ENCODE peak calls at places on chromosomes 11 and 22, in eight cellular contexts. T is fibroblast of mammary gland, J is astrocyte of the spinal cord, G is fibroblast of lung, K is mammary epithelial cell, Z is foreskin fibroblast, H is ovary, P is A549. L is an unnamed sample.

GRCh38 chr11:128890543-128891409 is at the start of gene KCNJ5:
- DNase-seq in T (no peak), J (no peak), G (no peak), K (peak), Z (peak), H (peak), P (peak), L (peak)

GRCh38 chr11:92384316-92384715 is 159.7 kb downstream of the FAT3 start:
- DNase-seq in T (peak), J (peak), G (peak), K (peak), Z (peak), H (no peak), P (no peak), L (peak)

GRCh38 chr11:66347425-66348276 is at the start of gene B4GAT1:
- DNase-seq in T (peak), J (peak), G (peak), K (peak), Z (peak), H (peak), P (peak), L (peak)

GRCh38 chr11:73194593-73194992 is 23.5 kb upstream of the P2RY2 start:
- DNase-seq in T (no peak), J (no peak), G (no peak), K (peak), Z (no peak), H (no peak), P (no peak), L (no peak)

GRCh38 chr22:49161002-49161850 is 666.4 kb downstream of the BRD1 start:
- DNase-seq in T (no peak), J (no peak), G (no peak), K (no peak), Z (no peak), H (no peak), P (no peak), L (no peak)

GRCh38 chr11:114296190-114296978 is at the start of gene NNMT:
- DNase-seq in T (peak), J (peak), G (peak), K (peak), Z (peak), H (peak), P (no peak), L (peak)

GRCh38 chr22:27462190-27462589 is 339.4 kb downstream of the MN1 start:
- DNase-seq in T (no peak), J (peak), G (no peak), K (no peak), Z (peak), H (no peak), P (no peak), L (peak)

GRCh38 chr11:93936416-93936815 is 84.7 kb upstream of the HEPHL1 start:
- DNase-seq in T (no peak), J (no peak), G (no peak), K (no peak), Z (peak), H (no peak), P (no peak), L (no peak)

GRCh38 chr11:65444314-65445051 is 21.9 kb downstream of the NEAT1 start:
- DNase-seq in T (peak), J (peak), G (no peak), K (peak), Z (peak), H (no peak), P (no peak), L (no peak)

GRCh38 chr11:88326112-88326511 is 11.4 kb downstream of the CTSC start:
- DNase-seq in T (no peak), J (no peak), G (no peak), K (no peak), Z (no peak), H (no peak), P (no peak), L (no peak)

GRCh38 chr11:102447193-102447592 is 5.4 kb downstream of the TMEM123 start:
- DNase-seq in T (no peak), J (no peak), G (no peak), K (no peak), Z (no peak), H (no peak), P (no peak), L (no peak)

GRCh38 chr11:130088217-130088616 is 18.5 kb downstream of the APLP2 start:
- DNase-seq in T (no peak), J (no peak), G (no peak), K (no peak), Z (no peak), H (no peak), P (no peak), L (no peak)

GRCh38 chr11:111846640-111847039 is 24.7 kb downstream of the ALG9 start:
- DNase-seq in T (peak), J (peak), G (peak), K (no peak), Z (peak), H (no peak), P (no peak), L (peak)

GRCh38 chr11:122226810-122227379 is 110.9 kb upstream of the BLID start:
- DNase-seq in T (peak), J (peak), G (peak), K (no peak), Z (peak), H (no peak), P (no peak), L (no peak)

GRCh38 chr22:48171294-48171693 is 1408.8 kb downstream of the TBC1D22A start:
- DNase-seq in T (no peak), J (no peak), G (no peak), K (no peak), Z (no peak), H (no peak), P (no peak), L (no peak)

DNA sequence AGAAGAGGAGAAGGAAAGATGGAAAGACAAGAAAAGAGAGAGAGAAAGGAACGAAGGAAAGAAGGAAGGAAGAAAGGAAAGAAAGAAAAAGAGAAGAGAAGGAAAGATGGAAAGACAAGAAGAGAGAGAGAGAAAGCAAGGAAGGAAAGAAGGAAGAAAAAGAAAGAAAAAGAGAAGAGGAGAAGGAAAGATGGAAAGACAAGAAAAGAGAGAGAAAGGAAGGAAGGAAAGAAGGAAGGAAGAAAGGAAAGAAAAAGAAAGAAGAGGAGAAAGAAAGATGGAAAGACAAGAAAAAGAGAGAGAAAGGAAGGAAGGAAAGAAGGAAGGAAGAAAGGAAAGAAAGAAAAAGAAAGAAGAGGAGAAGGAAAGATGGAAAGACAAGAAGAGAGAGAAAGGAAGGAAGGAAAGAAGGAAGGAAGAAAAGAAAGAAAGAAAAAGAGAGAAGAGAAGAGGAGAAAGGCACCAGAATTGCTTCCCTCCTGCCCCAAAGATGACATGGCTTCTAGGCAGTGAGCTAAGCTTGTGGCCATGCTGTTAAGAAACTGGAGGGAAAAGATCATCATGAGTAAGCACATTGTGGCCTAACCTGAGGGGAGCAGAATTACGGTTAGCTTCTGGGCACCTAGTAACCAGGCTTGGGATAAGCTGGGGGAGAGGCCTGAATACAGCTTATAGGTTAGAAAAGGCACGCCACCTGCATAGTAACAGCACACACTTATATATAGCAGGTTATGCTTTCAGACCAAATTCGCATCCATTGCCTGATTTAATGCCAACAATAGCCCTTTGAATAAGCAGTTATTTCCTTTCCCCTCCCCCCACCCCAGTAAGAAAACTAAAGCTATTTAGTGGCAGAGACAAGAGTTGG is 2.3 kb upstream of the ST3GAL4 start:
- DNase-seq in T (peak), J (peak), G (peak), K (peak), Z (peak), H (no peak), P (no peak), L (peak)
- TF ChIP-seq CTCF in T (no peak), J (no peak), G (no peak), K (no peak), Z (no peak), H (no peak), P (no peak), L (no peak)

GRCh38 chr11:67429722-67430121 is 1.4 kb downstream of the RPS6KB2 start:
- DNase-seq in T (no peak), J (no peak), G (no peak), K (no peak), Z (no peak), H (peak), P (no peak), L (no peak)
- H3K4me3 ChIP-seq in T (peak), J (no peak), G (peak), K (peak), Z (no peak), H (no peak), P (no peak), L (peak)

GRCh38 chr11:17642980-17643379 is 76.4 kb upstream of the MYOD1 start:
- DNase-seq in T (no peak), J (no peak), G (no peak), K (no peak), Z (no peak), H (no peak), P (no peak), L (no peak)
- TF ChIP-seq CTCF in T (no peak), J (no peak), G (no peak), K (no peak), Z (no peak), H (no peak), P (no peak), L (no peak)

GRCh38 chr11:3189193-3189843 is 24.2 kb upstream of the OSBPL5 start:
- DNase-seq in T (no peak), J (no peak), G (no peak), K (no peak), Z (no peak), H (no peak), P (no peak), L (no peak)
- H3K4me3 ChIP-seq in T (no peak), J (no peak), G (no peak), K (no peak), Z (no peak), H (no peak), P (no peak), L (no peak)

GRCh38 chr22:43158778-43159483 is 7.6 kb downstream of the TSPO start:
- DNase-seq in T (no peak), J (no peak), G (no peak), K (no peak), Z (no peak), H (no peak), P (no peak), L (no peak)

GRCh38 chr22:43160497-43161126 is 9.3 kb downstream of the TSPO start:
- DNase-seq in T (no peak), J (no peak), G (no peak), K (no peak), Z (no peak), H (no peak), P (no peak), L (no peak)

GRCh38 chr22:43157874-43158546 is 6.7 kb downstream of the TSPO start:
- DNase-seq in T (no peak), J (no peak), G (no peak), K (no peak), Z (no peak), H (no peak), P (no peak), L (no peak)

GRCh38 chr22:43162412-43163150 is 11.2 kb downstream of the TSPO start:
- DNase-seq in T (no peak), J (no peak), G (no peak), K (no peak), Z (no peak), H (peak), P (no peak), L (no peak)

GRCh38 chr22:43159484-43160178 is 8.3 kb downstream of the TSPO start:
- DNase-seq in T (no peak), J (no peak), G (no peak), K (no peak), Z (no peak), H (no peak), P (no peak), L (no peak)
- TF ChIP-seq CTCF in T (peak), J (peak), G (no peak), K (no peak), Z (no peak), H (no peak), P (no peak), L (peak)

L was measured in fibroblast of the aortic adventitia.